ENCODE peak calls at places on chromosomes 12 and 14, in four cellular contexts. N is heart left ventricle, A is transverse colon, I is GM12891. J is an unnamed sample.

GRCh38 chr12:44385964-44386363 is 490.2 kb downstream of the NELL2 start:
- DNase-seq in N (no peak), A (no peak), I (no peak), J (no peak)

GRCh38 chr14:85856430-85856829 is 326.5 kb downstream of the FLRT2 start:
- DNase-seq in N (no peak), A (no peak), I (no peak), J (no peak)

GRCh38 chr12:101414533-101415119 is 7.1 kb upstream of the ARL1 start:
- DNase-seq in N (no peak), A (peak), I (no peak), J (no peak)

GRCh38 chr12:57110189-57111045 is 745 bp downstream of the STAT6 start:
- DNase-seq in N (peak), A (peak), I (no peak), J (no peak)

GRCh38 chr12:115456946-115457689 is 773.1 kb upstream of the TBX3 start:
- DNase-seq in N (no peak), A (no peak), I (no peak), J (peak)

GRCh38 chr14:97388408-97388807 is 591.2 kb downstream of the VRK1 start:
- DNase-seq in N (no peak), A (no peak), I (no peak), J (no peak)

GRCh38 chr14:89268514-89268913 is 148.5 kb downstream of the FOXN3 start:
- DNase-seq in N (no peak), A (no peak), I (no peak), J (no peak)

GRCh38 chr14:24965934-24966593 is 83.9 kb downstream of the STXBP6 start:
- DNase-seq in N (no peak), A (peak), I (no peak), J (peak)

GRCh38 chr12:118645219-118645618 is 268.9 kb downstream of the SUDS3 start:
- DNase-seq in N (no peak), A (no peak), I (no peak), J (no peak)

GRCh38 chr12:6046511-6047180 is 77.8 kb downstream of the VWF start:
- DNase-seq in N (no peak), A (no peak), I (no peak), J (no peak)

GRCh38 chr12:109759595-109759994 is 46.0 kb downstream of the FAM222A start:
- DNase-seq in N (no peak), A (peak), I (no peak), J (no peak)

GRCh38 chr12:14892726-14893442 is 7.2 kb upstream of the MGP start:
- DNase-seq in N (no peak), A (peak), I (no peak), J (no peak)

GRCh38 chr14:102986810-102987579 is 64.5 kb downstream of the AMN start:
- DNase-seq in N (no peak), A (no peak), I (no peak), J (no peak)

GRCh38 chr12:111405856-111406473 is at the start of gene SH2B3:
- DNase-seq in N (no peak), A (no peak), I (no peak), J (no peak)

DNA sequence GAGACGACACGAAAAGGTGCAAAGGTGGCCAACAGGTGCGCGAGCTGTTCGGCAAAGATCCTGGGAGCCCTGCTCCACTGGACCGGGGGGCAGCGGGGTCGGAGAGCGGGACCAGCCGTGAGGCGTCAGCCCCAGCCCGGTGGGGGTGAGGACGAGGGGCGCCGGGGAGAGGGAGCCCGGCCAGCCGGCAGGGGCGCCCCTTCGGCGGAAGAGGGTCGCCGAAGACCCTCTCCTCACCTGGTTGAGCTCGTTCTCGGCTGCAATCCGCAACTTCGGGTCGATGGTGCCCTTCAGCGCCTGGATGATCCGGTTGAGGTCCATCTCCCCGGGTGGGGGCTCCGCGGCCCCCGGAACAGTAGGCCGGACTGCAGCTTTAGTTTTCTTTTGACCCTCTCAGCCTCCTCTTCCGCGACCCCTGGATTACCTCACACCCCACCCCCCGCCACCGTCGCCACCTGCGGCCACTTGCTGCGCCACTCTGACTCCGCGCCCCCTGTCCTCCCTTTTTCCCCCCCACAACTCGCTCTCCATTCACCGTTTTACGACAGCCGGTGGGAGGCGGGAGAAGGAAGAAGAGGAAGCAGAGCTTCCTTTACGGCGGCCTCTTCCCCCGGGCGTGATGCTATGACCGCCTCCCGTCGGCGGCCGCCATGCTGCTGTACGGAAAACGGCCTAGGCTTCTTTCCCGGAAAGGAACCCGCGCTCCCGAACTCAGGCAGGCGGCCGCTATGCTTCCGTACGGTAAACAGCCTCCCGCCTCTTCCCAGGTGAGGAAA is at the start of gene IPO8:
- DNase-seq in N (peak), A (peak), I (peak), J (peak)
- TF ChIP-seq POLR2A in N (peak), A (peak), I (peak), J (no peak)

GRCh38 chr12:96195845-96196451 is 1.8 kb downstream of the ELK3 start:
- DNase-seq in N (peak), A (peak), I (no peak), J (peak)
- TF ChIP-seq POLR2A in N (no peak), A (no peak), I (no peak), J (peak)

GRCh38 chr14:21308479-21309237 is 28.8 kb downstream of the RPGRIP1 start:
- DNase-seq in N (peak), A (peak), I (peak), J (no peak)
- TF ChIP-seq POLR2A in N (peak), A (peak), I (peak), J (no peak)

DNA sequence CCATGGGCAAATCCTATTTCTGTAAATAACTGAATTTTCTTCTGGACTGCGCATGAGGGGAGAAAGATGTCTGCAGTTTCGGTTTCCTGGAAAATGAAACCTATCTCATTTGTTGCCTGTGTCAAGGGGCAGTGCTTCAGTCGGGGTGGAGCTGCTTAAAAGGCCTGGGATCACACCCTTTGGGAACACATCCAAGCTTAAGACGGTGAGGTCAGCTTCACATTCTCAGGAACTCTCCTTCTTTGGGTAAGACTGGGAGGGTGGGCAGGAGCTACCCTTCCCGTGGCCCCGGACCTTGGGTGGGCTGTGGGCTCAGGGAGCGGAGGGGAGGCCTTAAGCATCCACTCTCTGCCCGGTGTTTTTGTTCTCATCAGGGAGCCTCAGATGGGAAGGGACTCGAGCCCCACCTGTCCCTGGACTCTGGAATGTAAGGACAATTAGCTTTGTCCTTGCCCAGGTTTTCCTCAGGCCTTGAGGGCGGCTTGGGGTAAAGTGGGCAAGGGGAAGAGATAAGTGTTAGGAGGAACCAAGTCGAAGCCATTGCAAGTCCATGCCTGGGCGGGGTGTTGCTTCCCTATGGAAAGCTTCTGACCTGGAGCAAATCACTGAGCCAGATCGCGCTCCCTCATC is at the start of gene IFI27:
- DNase-seq in N (no peak), A (peak), I (no peak), J (peak)
- TF ChIP-seq POLR2A in N (peak), A (peak), I (no peak), J (no peak)

DNA sequence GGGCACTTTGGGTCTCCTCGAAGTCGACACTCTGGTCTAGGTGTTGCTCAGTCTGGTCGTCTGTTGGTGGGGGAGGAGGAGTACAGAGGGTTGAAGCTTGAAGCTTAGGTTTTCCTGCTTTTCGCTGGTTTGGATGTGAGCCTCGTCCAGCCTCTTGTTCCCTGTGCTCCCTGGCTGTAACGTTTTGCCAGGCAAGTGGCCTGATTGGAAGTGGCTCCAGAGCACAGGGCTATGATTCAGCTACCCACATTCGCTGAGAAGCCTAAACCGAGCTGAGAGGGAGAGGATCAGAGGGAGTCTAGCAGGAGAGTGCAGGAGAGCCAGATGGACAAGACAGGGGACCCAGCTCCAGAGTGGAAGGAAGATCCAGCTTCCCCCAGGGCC is 6.1 kb downstream of the HOXC10 start:
- DNase-seq in N (no peak), A (no peak), I (no peak), J (no peak)
- TF ChIP-seq POLR2A in N (no peak), A (no peak), I (no peak), J (no peak)

GRCh38 chr12:121795029-121795977 is 1.8 kb upstream of the RHOF start:
- DNase-seq in N (peak), A (peak), I (no peak), J (no peak)
- TF ChIP-seq POLR2A in N (no peak), A (no peak), I (peak), J (no peak)

GRCh38 chr14:53767566-53767965 is 189.1 kb downstream of the BMP4 start:
- DNase-seq in N (no peak), A (no peak), I (no peak), J (no peak)
- TF ChIP-seq POLR2A in N (no peak), A (no peak), I (no peak), J (no peak)

DNA sequence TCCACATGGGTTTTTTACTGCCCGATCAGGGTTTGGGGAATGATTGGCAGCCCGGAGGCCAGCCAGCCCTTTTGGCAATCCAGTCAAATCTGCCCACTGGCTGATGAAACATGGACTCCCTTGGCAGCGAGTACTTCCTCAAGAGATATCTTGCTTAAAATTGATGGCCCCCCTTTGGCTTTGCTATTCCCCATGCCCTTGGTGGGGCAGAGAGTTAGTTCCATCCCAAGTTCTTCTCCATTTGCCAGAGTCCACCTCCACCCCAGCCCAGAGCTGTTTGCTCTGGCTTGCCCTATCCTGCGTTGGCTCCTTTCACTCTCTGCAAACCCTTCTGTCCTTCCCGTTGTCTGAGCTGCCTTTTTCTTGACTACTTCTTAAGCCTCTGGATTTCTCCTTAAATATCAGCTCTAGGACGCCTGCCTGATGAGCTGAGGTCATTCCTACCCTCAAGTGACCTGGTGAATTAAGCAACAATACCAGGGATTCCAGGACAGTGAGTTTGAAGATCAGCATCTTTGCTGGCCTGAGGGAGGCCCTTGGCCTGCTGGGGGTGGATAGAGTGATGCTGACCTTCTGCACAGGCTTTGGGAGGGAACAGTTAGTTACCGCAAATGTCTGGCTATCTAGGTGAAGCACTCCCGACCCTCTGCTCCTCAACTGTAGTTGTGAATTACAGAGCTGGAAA is 212.0 kb downstream of the CACNA1C start:
- DNase-seq in N (no peak), A (peak), I (no peak), J (peak)
- TF ChIP-seq POLR2A in N (no peak), A (peak), I (no peak), J (no peak)

J was measured in H54.